ENCODE peak calls at places on chromosomes 11 and 22, in five cellular contexts. O is MCF 10A, A is neural crest cell, B is spleen, H is HAP-1. R is an unnamed sample.

GRCh38 chr11:36101466-36101865 is 157.6 kb downstream of the LDLRAD3 start:
- DNase-seq in B (no peak), A (no peak), O (no peak), H (no peak), R (no peak)

GRCh38 chr11:10881892-10882291 is 24.0 kb upstream of the ZBED5 start:
- DNase-seq in A (no peak), O (no peak), B (no peak), H (no peak), R (no peak)

GRCh38 chr11:12674936-12675696 is 895 bp downstream of the TEAD1 start:
- DNase-seq in B (no peak), A (no peak), H (peak; percentile 48), O (peak; percentile 49), R (no peak)

GRCh38 chr11:1351278-1351937 is 38.3 kb upstream of the BRSK2 start:
- DNase-seq in B (peak; percentile 3), H (peak; percentile 71), O (no peak), A (no peak), R (no peak)

GRCh38 chr22:41367039-41367679 is 14.6 kb upstream of the TEF start:
- DNase-seq in O (peak; percentile 93), A (peak; percentile 16), H (peak; percentile 91), B (peak; percentile 92), R (no peak)

GRCh38 chr11:19345519-19345847 is 104.7 kb upstream of the E2F8 start:
- DNase-seq in H (no peak), B (peak; percentile 77), O (no peak), A (peak; percentile 46), R (no peak)

GRCh38 chr11:35215945-35216344 is 77.0 kb downstream of the CD44 start:
- DNase-seq in B (no peak), H (no peak), A (no peak), O (no peak), R (no peak)

GRCh38 chr22:30104501-30105156 is 24.4 kb downstream of the HORMAD2 start:
- DNase-seq in O (no peak), H (no peak), A (no peak), B (no peak), R (no peak)

GRCh38 chr11:70204466-70204799 is 1.3 kb downstream of the FADD start:
- DNase-seq in B (no peak), A (no peak), O (no peak), H (no peak), R (no peak)

GRCh38 chr22:32341122-32341740 is 16.4 kb upstream of the RFPL3 start:
- DNase-seq in H (no peak), A (no peak), B (no peak), O (no peak), R (no peak)

GRCh38 chr22:43395296-43395695 is 16.5 kb upstream of the MPPED1 start:
- DNase-seq in A (no peak), O (no peak), H (no peak), B (no peak), R (no peak)

GRCh38 chr22:43823911-43824665 is 12.0 kb upstream of the EFCAB6 start:
- DNase-seq in B (no peak), A (no peak), O (no peak), H (no peak), R (no peak)

GRCh38 chr11:122853971-122854446 is 15.7 kb downstream of the CRTAM start:
- DNase-seq in H (peak; percentile 71), O (peak; percentile 81), B (no peak), A (peak; percentile 74), R (peak; percentile 75)

GRCh38 chr11:112255075-112255739 is 5.5 kb downstream of the PLET1 start:
- DNase-seq in H (no peak), B (no peak), O (peak; percentile 76), A (no peak), R (no peak)

R was measured in iPS DF 19.7.